ENCODE peak calls at places on chromosomes 12 and 14, in eight cellular contexts. D is B cell, R is RWPE1, W is tibial nerve, O is progenitor cell of endocrine pancreas, J is neural progenitor cell, K is body of pancreas, U is H9. I is an unnamed sample.

GRCh38 chr12:124921200-124922008 is 7.0 kb upstream of the UBC start:
- DNase-seq in D (peak; percentile 71), R (no peak), W (peak; percentile 58), O (no peak), J (peak; percentile 69), K (peak; percentile 67), U (peak; percentile 85), I (peak; percentile 72)

GRCh38 chr14:51262868-51263267 is 22.8 kb downstream of the TMX1 start:
- DNase-seq in D (no peak), R (no peak), W (no peak), O (no peak), J (no peak), K (no peak), U (no peak), I (no peak)

GRCh38 chr12:105167346-105167745 is 59.8 kb downstream of the WASHC4 start:
- DNase-seq in D (no peak), R (no peak), W (no peak), O (no peak), J (no peak), K (no peak), U (no peak), I (no peak)

GRCh38 chr12:61282790-61283575 is 977.2 kb upstream of the USP15 start:
- DNase-seq in D (no peak), R (peak; percentile 60), W (no peak), O (no peak), J (no peak), K (no peak), U (no peak), I (peak; percentile 52)

GRCh38 chr14:64708148-64709004 is 4.2 kb downstream of the PLEKHG3 start:
- DNase-seq in D (peak; percentile 60), R (peak; percentile 95), W (no peak), O (peak; percentile 39), J (peak; percentile 59), K (peak; percentile 59), U (peak; percentile 97), I (peak; percentile 77)

GRCh38 chr12:71128191-71128590 is 29.6 kb downstream of the TSPAN8 start:
- DNase-seq in D (no peak), R (no peak), W (peak; percentile 10), O (no peak), J (peak; percentile 6), K (no peak), U (no peak), I (no peak)

GRCh38 chr14:40887912-40888311 is 718.8 kb upstream of the LRFN5 start:
- DNase-seq in D (no peak), R (no peak), W (no peak), O (no peak), J (no peak), K (no peak), U (no peak), I (no peak)

GRCh38 chr12:116434155-116435065 is 124.8 kb upstream of the MAP1LC3B2 start:
- DNase-seq in D (no peak), R (peak; percentile 78), W (peak; percentile 85), O (no peak), J (peak; percentile 77), K (peak; percentile 57), U (peak; percentile 89), I (peak; percentile 92)

GRCh38 chr14:36129181-36129580 is 47.3 kb downstream of the PTCSC3 start:
- DNase-seq in D (no peak), R (peak; percentile 37), W (no peak), O (no peak), J (peak; percentile 20), K (no peak), U (peak; percentile 65), I (peak; percentile 77)

GRCh38 chr12:98154850-98155249 is 360.5 kb upstream of the TMPO start:
- DNase-seq in D (no peak), R (no peak), W (no peak), O (no peak), J (peak; percentile 75), K (no peak), U (peak; percentile 70), I (peak; percentile 54)

GRCh38 chr14:77023001-77023996 is 5.2 kb downstream of the IRF2BPL start:
- DNase-seq in D (no peak), R (no peak), W (no peak), O (peak; percentile 57), J (peak; percentile 70), K (peak; percentile 75), U (peak; percentile 65), I (peak; percentile 52)

GRCh38 chr14:95234426-95234825 is 77.1 kb upstream of the DICER1 start:
- DNase-seq in D (no peak), R (no peak), W (no peak), O (no peak), J (no peak), K (no peak), U (no peak), I (no peak)

GRCh38 chr14:72476657-72477499 is 417.0 kb downstream of the DPF3 start:
- DNase-seq in D (peak; percentile 30), R (peak; percentile 28), W (no peak), O (no peak), J (no peak), K (no peak), U (peak; percentile 33), I (peak; percentile 74)

GRCh38 chr14:96039633-96040311 is 610 bp downstream of the C14orf132 start:
- DNase-seq in D (peak; percentile 51), R (no peak), W (no peak), O (peak; percentile 36), J (peak; percentile 69), K (no peak), U (peak; percentile 61), I (no peak)

GRCh38 chr14:105203057-105203494 is 22.0 kb upstream of the NUDT14 start:
- DNase-seq in D (peak; percentile 86), R (peak; percentile 71), W (peak; percentile 79), O (peak; percentile 82), J (peak; percentile 83), K (peak; percentile 84), U (peak; percentile 78), I (peak; percentile 63)

GRCh38 chr12:107511292-107511691 is 174.3 kb upstream of the PWP1 start:
- DNase-seq in D (no peak), R (no peak), W (no peak), O (no peak), J (no peak), K (no peak), U (no peak), I (no peak)

GRCh38 chr12:19031032-19031431 is 98.5 kb upstream of the PLEKHA5 start:
- DNase-seq in D (no peak), R (peak; percentile 84), W (no peak), O (no peak), J (no peak), K (no peak), U (no peak), I (peak; percentile 69)

GRCh38 chr12:117365072-117365616 is 3.7 kb upstream of the NOS1 start:
- DNase-seq in D (no peak), R (no peak), W (no peak), O (no peak), J (no peak), K (no peak), U (no peak), I (no peak)

GRCh38 chr14:96042218-96042930 is 3.2 kb downstream of the C14orf132 start:
- DNase-seq in D (no peak), R (no peak), W (no peak), O (no peak), J (no peak), K (no peak), U (no peak), I (no peak)

GRCh38 chr12:122880668-122881067 is 15.3 kb downstream of the VPS37B start:
- DNase-seq in D (no peak), R (no peak), W (no peak), O (no peak), J (peak; percentile 73), K (no peak), U (no peak), I (peak; percentile 46)

DNA sequence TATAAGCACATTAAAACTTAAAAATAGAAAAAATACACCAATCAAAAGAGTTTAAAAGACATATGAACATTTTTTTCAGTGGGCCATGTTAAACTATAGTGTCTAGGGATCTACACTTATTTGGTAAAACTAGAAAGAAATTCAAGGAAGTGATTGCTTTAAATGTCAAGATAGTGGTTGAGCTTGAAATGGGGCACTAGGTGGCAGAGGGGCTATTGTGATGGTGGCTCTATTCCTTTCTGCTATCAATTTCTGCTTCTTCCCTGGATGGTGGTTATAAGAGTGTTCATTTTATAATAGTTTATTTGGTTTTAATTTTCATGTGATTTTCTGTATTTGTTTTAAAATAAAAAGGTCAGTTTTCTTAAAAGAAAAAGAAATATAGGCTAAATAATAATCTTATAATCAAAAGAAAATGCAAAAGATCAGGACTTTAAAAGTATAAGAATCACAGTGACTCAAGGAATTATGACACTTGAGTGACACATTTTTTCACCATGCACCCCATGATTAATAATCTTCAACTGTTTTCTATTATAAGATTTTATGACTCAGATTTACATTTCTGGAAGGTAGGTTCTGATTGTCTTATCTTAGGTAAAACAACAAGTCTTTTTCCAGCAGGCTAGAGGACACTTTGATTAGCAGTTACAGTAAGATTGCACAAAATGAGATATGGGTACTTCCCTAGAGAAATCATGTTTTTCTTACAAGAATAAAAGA is 137.5 kb downstream of the FSCB start:
- DNase-seq in D (no peak), R (no peak), W (no peak), O (no peak), J (no peak), K (no peak), U (no peak), I (no peak)
- TF ChIP-seq CTCF in D (no peak), R (no peak), W (no peak), O (peak; percentile 10), J (peak; percentile 32), K (no peak), U (peak; percentile 44), I (no peak)

DNA sequence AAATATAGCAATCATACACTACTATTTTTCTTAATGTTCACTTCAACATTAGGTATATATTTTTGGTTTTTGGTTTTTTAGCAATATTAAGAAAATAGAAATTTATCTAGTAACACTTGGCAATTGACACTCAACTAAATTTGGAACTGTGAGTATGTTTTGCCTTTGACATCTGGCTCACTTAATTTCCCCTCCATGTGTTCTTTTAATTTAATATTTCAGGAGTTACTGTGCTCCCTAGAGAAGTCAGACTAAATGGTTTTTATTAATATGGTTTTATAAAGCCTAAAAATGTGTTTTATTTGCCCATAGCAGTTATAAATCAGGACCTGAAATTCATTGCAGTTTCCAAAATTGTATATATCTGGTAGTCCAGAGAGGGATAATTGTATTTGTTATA is 175.3 kb upstream of the AVPR1A start:
- DNase-seq in D (no peak), R (no peak), W (no peak), O (no peak), J (no peak), K (no peak), U (no peak), I (no peak)
- TF ChIP-seq CTCF in D (no peak), R (no peak), W (no peak), O (no peak), J (no peak), K (no peak), U (no peak), I (no peak)

GRCh38 chr12:25130741-25131188 is 64.2 kb downstream of the DNAI7 start:
- DNase-seq in D (peak; percentile 16), R (peak; percentile 31), W (no peak), O (no peak), J (peak; percentile 66), K (no peak), U (no peak), I (peak; percentile 59)
- TF ChIP-seq CTCF in D (peak; percentile 85), R (peak; percentile 43), W (peak; percentile 61), O (peak; percentile 96), J (peak; percentile 86), K (peak; percentile 73), U (peak; percentile 87), I (peak; percentile 57)

DNA sequence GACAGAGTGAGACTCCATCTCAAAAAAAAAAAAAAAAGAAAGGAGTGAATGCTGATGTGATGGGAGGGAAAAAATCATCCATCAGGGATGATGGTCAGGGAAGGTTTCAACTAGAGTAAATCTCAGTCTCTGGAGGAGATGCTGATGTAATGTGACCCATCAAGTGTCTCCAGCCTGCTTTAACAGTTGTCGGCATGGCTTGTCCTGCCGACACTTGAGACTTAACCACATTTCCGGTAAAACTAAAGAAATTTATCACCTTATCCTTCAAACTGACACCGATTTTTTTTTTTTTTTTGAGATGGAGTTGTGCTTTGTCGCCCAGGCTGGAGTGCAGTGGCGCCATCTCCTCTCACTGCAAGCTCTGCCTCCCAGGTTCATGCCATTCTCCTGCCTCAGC is 21.5 kb upstream of the ANAPC5 start:
- DNase-seq in D (no peak), R (no peak), W (no peak), O (no peak), J (no peak), K (no peak), U (no peak), I (no peak)
- TF ChIP-seq CTCF in D (no peak), R (no peak), W (no peak), O (no peak), J (no peak), K (no peak), U (no peak), I (no peak)